ENCODE peak calls at places on chromosomes 6 and 20, in six cellular contexts. One of them, this sample, is unnamed. For H3K4me1, the result is how much of the 10 kb centered on the place peaks cover.

GRCh38 chr6:12450446-12450845 is 160.3 kb downstream of the EDN1 start:
- DNase-seq in A549: no peak
- DNase-seq in MM.1S: no peak
- DNase-seq in Karpas-422: no peak
- DNase-seq in IMR-90: no peak
- DNase-seq in OCI-LY7: no peak
- DNase-seq in this sample: no peak

GRCh38 chr20:62875419-62876355 is 14.1 kb upstream of the TCFL5 start:
- DNase-seq in A549: peak
- DNase-seq in MM.1S: no peak
- DNase-seq in Karpas-422: no peak
- DNase-seq in IMR-90: peak
- DNase-seq in OCI-LY7: no peak
- DNase-seq in this sample: no peak

GRCh38 chr6:130043344-130043743 is 25.0 kb downstream of the L3MBTL3 start:
- DNase-seq in A549: no peak
- DNase-seq in MM.1S: no peak
- DNase-seq in Karpas-422: no peak
- DNase-seq in IMR-90: no peak
- DNase-seq in OCI-LY7: no peak
- DNase-seq in this sample: no peak

GRCh38 chr6:47242483-47243386 is 67.0 kb downstream of the TNFRSF21 start:
- DNase-seq in A549: peak
- DNase-seq in MM.1S: peak
- DNase-seq in Karpas-422: peak
- DNase-seq in IMR-90: peak
- DNase-seq in OCI-LY7: peak
- DNase-seq in this sample: peak

GRCh38 chr6:139282684-139283083 is 9.1 kb downstream of the TXLNB start:
- DNase-seq in A549: no peak
- DNase-seq in MM.1S: no peak
- DNase-seq in Karpas-422: no peak
- DNase-seq in IMR-90: peak
- DNase-seq in OCI-LY7: no peak
- DNase-seq in this sample: no peak

GRCh38 chr6:89952696-89953095 is 58.4 kb downstream of the GJA10 start:
- DNase-seq in A549: no peak
- DNase-seq in MM.1S: peak
- DNase-seq in Karpas-422: no peak
- DNase-seq in IMR-90: peak
- DNase-seq in OCI-LY7: no peak
- DNase-seq in this sample: peak

GRCh38 chr6:140572867-140573266 is 1198.4 kb upstream of the CITED2 start:
- DNase-seq in A549: no peak
- DNase-seq in MM.1S: no peak
- DNase-seq in Karpas-422: no peak
- DNase-seq in IMR-90: no peak
- DNase-seq in OCI-LY7: no peak
- DNase-seq in this sample: no peak

GRCh38 chr20:17480696-17481095 is 50.5 kb downstream of the BFSP1 start:
- DNase-seq in A549: no peak
- DNase-seq in MM.1S: no peak
- DNase-seq in Karpas-422: no peak
- DNase-seq in IMR-90: no peak
- DNase-seq in OCI-LY7: no peak
- DNase-seq in this sample: no peak

GRCh38 chr6:29676981-29677601 is 3.9 kb downstream of the ZFP57 start:
- DNase-seq in A549: no peak
- DNase-seq in MM.1S: no peak
- DNase-seq in Karpas-422: no peak
- DNase-seq in IMR-90: no peak
- DNase-seq in OCI-LY7: no peak
- DNase-seq in this sample: no peak

GRCh38 chr20:3307078-3307477 is 68.1 kb upstream of the SLC4A11 start:
- DNase-seq in A549: no peak
- DNase-seq in MM.1S: no peak
- DNase-seq in Karpas-422: peak
- DNase-seq in IMR-90: no peak
- DNase-seq in OCI-LY7: no peak
- DNase-seq in this sample: no peak

GRCh38 chr20:1299522-1299921 is 29.4 kb downstream of the SDCBP2 start:
- DNase-seq in A549: peak
- DNase-seq in MM.1S: peak
- DNase-seq in Karpas-422: no peak
- DNase-seq in IMR-90: no peak
- DNase-seq in OCI-LY7: no peak
- DNase-seq in this sample: peak

GRCh38 chr6:39587080-39587479 is 138.1 kb downstream of the KIF6 start:
- DNase-seq in A549: no peak
- DNase-seq in MM.1S: no peak
- DNase-seq in Karpas-422: no peak
- DNase-seq in IMR-90: no peak
- DNase-seq in OCI-LY7: no peak
- DNase-seq in this sample: no peak

GRCh38 chr6:39594304-39594703 is 130.9 kb downstream of the KIF6 start:
- DNase-seq in A549: no peak
- DNase-seq in MM.1S: no peak
- DNase-seq in Karpas-422: no peak
- DNase-seq in IMR-90: no peak
- DNase-seq in OCI-LY7: no peak
- DNase-seq in this sample: no peak

GRCh38 chr6:39593644-39594043 is 131.6 kb downstream of the KIF6 start:
- DNase-seq in A549: no peak
- DNase-seq in MM.1S: no peak
- DNase-seq in Karpas-422: no peak
- DNase-seq in IMR-90: no peak
- DNase-seq in OCI-LY7: no peak
- DNase-seq in this sample: no peak

GRCh38 chr6:39585641-39586040 is 139.6 kb downstream of the KIF6 start:
- DNase-seq in A549: no peak
- DNase-seq in MM.1S: no peak
- DNase-seq in Karpas-422: no peak
- DNase-seq in IMR-90: no peak
- DNase-seq in OCI-LY7: no peak
- DNase-seq in this sample: no peak

DNA sequence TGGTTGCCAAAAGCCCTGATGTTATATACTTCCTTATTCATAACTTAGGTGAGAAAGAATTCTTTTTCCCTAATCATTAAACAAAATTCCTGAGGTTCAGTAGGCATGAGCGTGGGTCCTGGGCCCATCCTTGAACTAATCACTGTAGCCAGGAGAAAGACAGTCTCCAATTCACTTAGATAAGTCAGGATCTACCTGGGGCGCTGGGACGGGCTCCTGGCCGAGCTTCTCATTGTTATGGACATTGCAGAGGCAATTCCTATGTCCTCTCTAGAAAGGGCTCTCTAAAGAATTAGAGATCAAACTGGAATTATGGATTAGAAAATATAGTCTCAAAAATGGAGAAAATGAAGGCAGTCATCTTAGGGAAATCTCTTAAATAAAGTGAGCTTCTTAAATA is 134.2 kb downstream of the KIF6 start:
- DNase-seq in A549: no peak
- DNase-seq in MM.1S: no peak
- DNase-seq in Karpas-422: no peak
- DNase-seq in IMR-90: no peak
- DNase-seq in OCI-LY7: no peak
- DNase-seq in this sample: no peak
- H3K4me3 ChIP-seq in A549: no peak
- H3K4me3 ChIP-seq in MM.1S: no peak
- H3K4me3 ChIP-seq in Karpas-422: no peak
- H3K4me3 ChIP-seq in IMR-90: no peak
- H3K4me3 ChIP-seq in OCI-LY7: no peak
- H3K4me3 ChIP-seq in this sample: no peak

GRCh38 chr6:3340358-3340798 is 81.6 kb downstream of the PSMG4 start:
- DNase-seq in A549: no peak
- DNase-seq in MM.1S: no peak
- DNase-seq in Karpas-422: no peak
- DNase-seq in IMR-90: no peak
- DNase-seq in OCI-LY7: no peak
- DNase-seq in this sample: no peak
- H3K4me2 ChIP-seq in A549: no peak
- H3K4me2 ChIP-seq in MM.1S: no peak
- H3K4me2 ChIP-seq in Karpas-422: no peak
- H3K4me2 ChIP-seq in IMR-90: no peak
- H3K4me2 ChIP-seq in OCI-LY7: no peak
- H3K4me2 ChIP-seq in this sample: no peak

GRCh38 chr20:60113771-60114170 is 155.5 kb downstream of the CDH26 start:
- DNase-seq in A549: no peak
- DNase-seq in MM.1S: no peak
- DNase-seq in Karpas-422: no peak
- DNase-seq in IMR-90: no peak
- DNase-seq in OCI-LY7: no peak
- DNase-seq in this sample: no peak
- H3K4me1 ChIP-seq in A549: under half
- H3K4me1 ChIP-seq in MM.1S: under half
- H3K4me1 ChIP-seq in Karpas-422: under half
- H3K4me1 ChIP-seq in IMR-90: under half
- H3K4me1 ChIP-seq in OCI-LY7: under half
- H3K4me1 ChIP-seq in this sample: under half

DNA sequence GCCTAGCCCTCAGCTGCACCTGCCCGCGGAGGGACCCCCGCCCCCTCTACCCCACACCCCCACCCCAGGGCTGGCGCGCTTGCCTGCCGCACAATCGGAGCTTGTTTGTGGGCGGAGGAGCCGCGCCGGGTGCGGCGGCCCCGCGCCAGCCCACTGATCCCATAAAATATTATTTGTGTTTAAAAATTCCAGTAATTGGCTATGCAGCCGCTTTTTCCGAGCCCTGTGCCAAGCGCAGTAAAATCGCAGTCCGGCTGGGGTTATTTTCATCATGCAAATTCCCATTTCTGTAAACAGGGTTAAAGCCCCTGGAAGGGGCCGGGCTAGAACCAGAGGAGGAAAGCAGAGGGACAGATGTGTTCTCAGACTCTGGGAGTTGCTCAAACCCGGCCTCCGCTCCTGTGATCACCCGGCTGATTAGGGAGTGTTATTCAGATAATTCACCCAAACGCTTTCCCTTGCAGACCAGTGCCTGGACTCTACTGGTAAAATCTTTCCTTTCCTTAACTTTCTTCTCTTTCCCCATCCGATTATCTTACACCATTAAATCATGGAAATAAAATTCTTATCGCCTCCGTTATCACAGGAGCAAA is 93.1 kb downstream of the NCR2 start:
- DNase-seq in A549: no peak
- DNase-seq in MM.1S: no peak
- DNase-seq in Karpas-422: no peak
- DNase-seq in IMR-90: no peak
- DNase-seq in OCI-LY7: no peak
- DNase-seq in this sample: no peak
- H3K4me3 ChIP-seq in A549: peak
- H3K4me3 ChIP-seq in MM.1S: no peak
- H3K4me3 ChIP-seq in Karpas-422: no peak
- H3K4me3 ChIP-seq in IMR-90: no peak
- H3K4me3 ChIP-seq in OCI-LY7: no peak
- H3K4me3 ChIP-seq in this sample: no peak

GRCh38 chr6:161134550-161135298 is 139.1 kb downstream of the AGPAT4 start:
- DNase-seq in A549: no peak
- DNase-seq in MM.1S: no peak
- DNase-seq in Karpas-422: no peak
- DNase-seq in IMR-90: no peak
- DNase-seq in OCI-LY7: no peak
- DNase-seq in this sample: no peak
- H3K4me2 ChIP-seq in A549: no peak
- H3K4me2 ChIP-seq in MM.1S: no peak
- H3K4me2 ChIP-seq in Karpas-422: peak
- H3K4me2 ChIP-seq in IMR-90: no peak
- H3K4me2 ChIP-seq in OCI-LY7: peak
- H3K4me2 ChIP-seq in this sample: no peak

GRCh38 chr6:33170176-33171095 is 21.8 kb downstream of the COL11A2 start:
- DNase-seq in A549: no peak
- DNase-seq in MM.1S: no peak
- DNase-seq in Karpas-422: peak
- DNase-seq in IMR-90: no peak
- DNase-seq in OCI-LY7: peak
- DNase-seq in this sample: no peak
- H3K4me1 ChIP-seq in A549: under half
- H3K4me1 ChIP-seq in MM.1S: under half
- H3K4me1 ChIP-seq in Karpas-422: under half
- H3K4me1 ChIP-seq in IMR-90: under half
- H3K4me1 ChIP-seq in OCI-LY7: under half
- H3K4me1 ChIP-seq in this sample: under half

DNA sequence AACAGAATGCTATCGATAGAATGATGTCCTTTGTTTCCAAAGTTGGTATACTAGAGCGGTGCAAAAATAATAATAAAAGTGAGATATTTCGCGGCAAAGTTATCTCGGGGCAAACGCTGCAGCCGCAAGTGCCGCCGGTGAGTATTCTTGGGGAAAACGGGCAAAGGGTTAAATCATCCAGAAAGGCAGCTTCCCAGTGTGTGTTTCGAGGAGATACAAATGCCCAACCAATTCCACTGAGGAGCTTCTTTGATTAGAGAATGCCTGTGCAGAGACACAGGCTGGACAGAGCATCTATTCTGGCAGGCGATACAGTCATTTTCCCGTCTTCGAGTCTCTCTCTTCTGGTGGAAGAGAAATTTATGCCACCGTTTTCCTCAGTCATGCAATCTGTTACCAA is 58.0 kb upstream of the MPC1 start:
- DNase-seq in A549: no peak
- DNase-seq in MM.1S: no peak
- DNase-seq in Karpas-422: no peak
- DNase-seq in IMR-90: no peak
- DNase-seq in OCI-LY7: no peak
- DNase-seq in this sample: no peak
- H3K4me3 ChIP-seq in A549: no peak
- H3K4me3 ChIP-seq in MM.1S: no peak
- H3K4me3 ChIP-seq in Karpas-422: no peak
- H3K4me3 ChIP-seq in IMR-90: no peak
- H3K4me3 ChIP-seq in OCI-LY7: no peak
- H3K4me3 ChIP-seq in this sample: no peak

GRCh38 chr6:111676383-111676782 is 70.7 kb upstream of the TRAF3IP2 start:
- DNase-seq in A549: no peak
- DNase-seq in MM.1S: no peak
- DNase-seq in Karpas-422: no peak
- DNase-seq in IMR-90: no peak
- DNase-seq in OCI-LY7: no peak
- DNase-seq in this sample: no peak

GRCh38 chr6:111673871-111674270 is 68.2 kb upstream of the TRAF3IP2 start:
- DNase-seq in A549: no peak
- DNase-seq in MM.1S: no peak
- DNase-seq in Karpas-422: no peak
- DNase-seq in IMR-90: no peak
- DNase-seq in OCI-LY7: no peak
- DNase-seq in this sample: no peak

GRCh38 chr6:111674882-111675281 is 69.2 kb upstream of the TRAF3IP2 start:
- DNase-seq in A549: no peak
- DNase-seq in MM.1S: no peak
- DNase-seq in Karpas-422: no peak
- DNase-seq in IMR-90: no peak
- DNase-seq in OCI-LY7: no peak
- DNase-seq in this sample: no peak

GRCh38 chr6:111674413-111674812 is 68.7 kb upstream of the TRAF3IP2 start:
- DNase-seq in A549: no peak
- DNase-seq in MM.1S: no peak
- DNase-seq in Karpas-422: no peak
- DNase-seq in IMR-90: no peak
- DNase-seq in OCI-LY7: no peak
- DNase-seq in this sample: no peak

DNA sequence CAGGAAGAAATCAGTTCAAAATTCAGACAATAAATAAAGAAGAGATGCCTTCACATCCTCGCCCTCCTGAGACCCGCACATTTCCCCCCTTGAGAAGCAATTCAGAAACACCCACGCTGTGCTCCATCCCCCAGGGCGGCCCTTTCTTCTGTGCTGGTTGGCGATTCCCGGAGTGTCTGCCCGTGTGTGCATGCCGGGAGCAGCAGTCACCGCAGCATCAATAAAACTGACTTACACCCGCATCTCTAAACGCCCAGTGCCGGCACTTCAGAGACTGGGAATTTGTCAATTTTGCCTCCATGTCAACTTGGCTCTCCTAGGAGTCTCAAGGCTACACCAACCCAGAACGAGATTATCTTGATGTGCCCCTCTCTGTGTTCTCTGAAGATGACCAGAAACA is 67.4 kb upstream of the TRAF3IP2 start:
- DNase-seq in A549: no peak
- DNase-seq in MM.1S: no peak
- DNase-seq in Karpas-422: no peak
- DNase-seq in IMR-90: no peak
- DNase-seq in OCI-LY7: no peak
- DNase-seq in this sample: no peak
- H3K4me2 ChIP-seq in A549: no peak
- H3K4me2 ChIP-seq in MM.1S: no peak
- H3K4me2 ChIP-seq in Karpas-422: no peak
- H3K4me2 ChIP-seq in IMR-90: no peak
- H3K4me2 ChIP-seq in OCI-LY7: no peak
- H3K4me2 ChIP-seq in this sample: no peak

This sample was measured in DND-41.